ENCODE peak calls at places on chromosomes 5 and 9, in five cellular contexts. One of them, this sample, is unnamed.

GRCh38 chr5:63247651-63248050 is 669.0 kb downstream of the LRRC70 start:
- DNase-seq in DMS153: no peak
- DNase-seq in Calu3: no peak
- DNase-seq in NCI-H510A: no peak
- DNase-seq in AG08396: no peak
- DNase-seq in this sample: no peak

GRCh38 chr5:178423431-178423830 is 166.8 kb downstream of the COL23A1 start:
- DNase-seq in DMS153: no peak
- DNase-seq in Calu3: no peak
- DNase-seq in NCI-H510A: no peak
- DNase-seq in AG08396: no peak
- DNase-seq in this sample: no peak

GRCh38 chr9:136355616-136356557 is 7.7 kb downstream of the DNLZ start:
- DNase-seq in DMS153: no peak
- DNase-seq in Calu3: no peak
- DNase-seq in NCI-H510A: no peak
- DNase-seq in AG08396: no peak
- DNase-seq in this sample: no peak

GRCh38 chr9:129140397-129141065 is 29.3 kb downstream of the PTPA start:
- DNase-seq in DMS153: peak
- DNase-seq in Calu3: peak
- DNase-seq in NCI-H510A: peak
- DNase-seq in AG08396: no peak
- DNase-seq in this sample: no peak

GRCh38 chr5:125209650-125210049 is 463.2 kb upstream of the ZNF608 start:
- DNase-seq in DMS153: peak
- DNase-seq in Calu3: no peak
- DNase-seq in NCI-H510A: no peak
- DNase-seq in AG08396: no peak
- DNase-seq in this sample: no peak

GRCh38 chr5:149177911-149178565 is 36.7 kb downstream of the ABLIM3 start:
- DNase-seq in DMS153: no peak
- DNase-seq in Calu3: peak
- DNase-seq in NCI-H510A: peak
- DNase-seq in AG08396: no peak
- DNase-seq in this sample: no peak

GRCh38 chr5:95876782-95877181 is 54.3 kb upstream of the GLRX start:
- DNase-seq in DMS153: no peak
- DNase-seq in Calu3: no peak
- DNase-seq in NCI-H510A: no peak
- DNase-seq in AG08396: no peak
- DNase-seq in this sample: no peak

GRCh38 chr9:5186416-5187169 is 1.2 kb upstream of the INSL6 start:
- DNase-seq in DMS153: peak
- DNase-seq in Calu3: peak
- DNase-seq in NCI-H510A: peak
- DNase-seq in AG08396: peak
- DNase-seq in this sample: no peak

GRCh38 chr5:5658226-5658625 is 235.7 kb downstream of the ICE1 start:
- DNase-seq in DMS153: no peak
- DNase-seq in Calu3: no peak
- DNase-seq in NCI-H510A: no peak
- DNase-seq in AG08396: no peak
- DNase-seq in this sample: no peak

GRCh38 chr5:153513171-153513570 is 22.7 kb downstream of the GRIA1 start:
- DNase-seq in DMS153: no peak
- DNase-seq in Calu3: no peak
- DNase-seq in NCI-H510A: no peak
- DNase-seq in AG08396: peak
- DNase-seq in this sample: no peak

GRCh38 chr9:93859431-93860215 is 95.5 kb downstream of the BARX1 start:
- DNase-seq in DMS153: no peak
- DNase-seq in Calu3: no peak
- DNase-seq in NCI-H510A: no peak
- DNase-seq in AG08396: no peak
- DNase-seq in this sample: no peak

GRCh38 chr9:127158995-127159801 is 36.8 kb upstream of the ANGPTL2 start:
- DNase-seq in DMS153: no peak
- DNase-seq in Calu3: peak
- DNase-seq in NCI-H510A: no peak
- DNase-seq in AG08396: peak
- DNase-seq in this sample: no peak

GRCh38 chr5:93006915-93007314 is 574.1 kb downstream of the NR2F1-AS1 start:
- DNase-seq in DMS153: no peak
- DNase-seq in Calu3: no peak
- DNase-seq in NCI-H510A: no peak
- DNase-seq in AG08396: no peak
- DNase-seq in this sample: no peak

GRCh38 chr5:93072831-93073459 is 508.1 kb downstream of the NR2F1-AS1 start:
- DNase-seq in DMS153: no peak
- DNase-seq in Calu3: no peak
- DNase-seq in NCI-H510A: no peak
- DNase-seq in AG08396: no peak
- DNase-seq in this sample: no peak

GRCh38 chr5:15615859-15616258 is 115.9 kb downstream of the FBXL7 start:
- DNase-seq in DMS153: no peak
- DNase-seq in Calu3: no peak
- DNase-seq in NCI-H510A: no peak
- DNase-seq in AG08396: peak
- DNase-seq in this sample: no peak

GRCh38 chr9:114372971-114373591 is 14.7 kb downstream of the AKNA start:
- DNase-seq in DMS153: no peak
- DNase-seq in Calu3: no peak
- DNase-seq in NCI-H510A: no peak
- DNase-seq in AG08396: no peak
- DNase-seq in this sample: no peak

GRCh38 chr5:171808951-171809350 is 23.3 kb downstream of the SMIM23 start:
- DNase-seq in DMS153: no peak
- DNase-seq in Calu3: no peak
- DNase-seq in NCI-H510A: no peak
- DNase-seq in AG08396: peak
- DNase-seq in this sample: no peak

GRCh38 chr9:100208673-100209072 is 109.6 kb downstream of the INVS start:
- DNase-seq in DMS153: no peak
- DNase-seq in Calu3: no peak
- DNase-seq in NCI-H510A: no peak
- DNase-seq in AG08396: no peak
- DNase-seq in this sample: no peak

GRCh38 chr5:131252824-131253171 is 11.1 kb upstream of the CDC42SE2 start:
- DNase-seq in DMS153: no peak
- DNase-seq in Calu3: no peak
- DNase-seq in NCI-H510A: no peak
- DNase-seq in AG08396: no peak
- DNase-seq in this sample: no peak

GRCh38 chr5:115439042-115439441 is 105.5 kb downstream of the FEM1C start:
- DNase-seq in DMS153: no peak
- DNase-seq in Calu3: no peak
- DNase-seq in NCI-H510A: no peak
- DNase-seq in AG08396: no peak
- DNase-seq in this sample: no peak

GRCh38 chr5:61905635-61906034 is 400.4 kb upstream of the KIF2A start:
- DNase-seq in DMS153: no peak
- DNase-seq in Calu3: no peak
- DNase-seq in NCI-H510A: no peak
- DNase-seq in AG08396: no peak
- DNase-seq in this sample: no peak

GRCh38 chr5:33855396-33855795 is 36.4 kb downstream of the ADAMTS12 start:
- DNase-seq in DMS153: no peak
- DNase-seq in Calu3: no peak
- DNase-seq in NCI-H510A: no peak
- DNase-seq in AG08396: no peak
- DNase-seq in this sample: no peak

GRCh38 chr9:74951725-74952151 is 974 bp downstream of the C9orf40 start:
- DNase-seq in DMS153: no peak
- DNase-seq in Calu3: peak
- DNase-seq in NCI-H510A: peak
- DNase-seq in AG08396: peak
- DNase-seq in this sample: no peak

GRCh38 chr9:561430-561829 is 280.1 kb upstream of the DMRT1 start:
- DNase-seq in DMS153: no peak
- DNase-seq in Calu3: no peak
- DNase-seq in NCI-H510A: no peak
- DNase-seq in AG08396: no peak
- DNase-seq in this sample: no peak

GRCh38 chr5:157328277-157328912 is 62.5 kb downstream of the CYFIP2 start:
- DNase-seq in DMS153: no peak
- DNase-seq in Calu3: peak
- DNase-seq in NCI-H510A: peak
- DNase-seq in AG08396: peak
- DNase-seq in this sample: no peak

GRCh38 chr5:180847053-180847452 is 14.0 kb downstream of the ZFP62 start:
- DNase-seq in DMS153: no peak
- DNase-seq in Calu3: no peak
- DNase-seq in NCI-H510A: no peak
- DNase-seq in AG08396: no peak
- DNase-seq in this sample: no peak

GRCh38 chr5:134659456-134659855 is 10.9 kb downstream of the SEC24A start:
- DNase-seq in DMS153: no peak
- DNase-seq in Calu3: no peak
- DNase-seq in NCI-H510A: no peak
- DNase-seq in AG08396: no peak
- DNase-seq in this sample: no peak

GRCh38 chr5:141241496-141241895 is 3.7 kb upstream of the PCDHB15 start:
- DNase-seq in DMS153: no peak
- DNase-seq in Calu3: no peak
- DNase-seq in NCI-H510A: no peak
- DNase-seq in AG08396: no peak
- DNase-seq in this sample: no peak

GRCh38 chr9:132826576-132827365 is 51.3 kb downstream of the AK8 start:
- DNase-seq in DMS153: no peak
- DNase-seq in Calu3: no peak
- DNase-seq in NCI-H510A: no peak
- DNase-seq in AG08396: no peak
- DNase-seq in this sample: no peak

This sample was measured in RWPE2.